ENCODE peak calls at places on chromosomes 4 and X, in seven cellular contexts. S, M, J, P, T, W and C are unnamed samples.

GRCh38 chr4:4614925-4615678 is 73.3 kb upstream of the STX18 start:
- DNase-seq in S (no peak), M (no peak), J (no peak), P (no peak), T (no peak), W (no peak), C (no peak)

GRCh38 chr4:6913350-6913749 is 3.7 kb downstream of the TBC1D14 start:
- DNase-seq in S (no peak), M (no peak), J (no peak), P (no peak), T (no peak), W (no peak), C (no peak)

GRCh38 chr4:66562276-66562806 is 892.1 kb upstream of the EPHA5 start:
- DNase-seq in S (no peak), M (no peak), J (no peak), P (no peak), T (no peak), W (no peak), C (no peak)

GRCh38 chr4:48380583-48381167 is 39.3 kb downstream of the SLAIN2 start:
- DNase-seq in S (no peak), M (no peak), J (no peak), P (no peak), T (no peak), W (no peak), C (no peak)

GRCh38 chrX:51336584-51336983 is 4.0 kb downstream of the NUDT10 start:
- DNase-seq in S (peak; percentile 63), M (peak; percentile 58), J (no peak), P (no peak), T (no peak), W (no peak), C (no peak)

GRCh38 chr4:109701566-109702399 is 1.5 kb downstream of the CASP6 start:
- DNase-seq in S (no peak), M (peak; percentile 73), J (no peak), P (no peak), T (no peak), W (no peak), C (no peak)

GRCh38 chr4:11198516-11199305 is 230.0 kb downstream of the HS3ST1 start:
- DNase-seq in S (no peak), M (no peak), J (no peak), P (no peak), T (no peak), W (no peak), C (no peak)

GRCh38 chr4:168978001-168978700 is 31.9 kb downstream of the CBR4 start:
- DNase-seq in S (no peak), M (no peak), J (no peak), P (no peak), T (no peak), W (no peak), C (no peak)

GRCh38 chr4:126766266-126766665 is 866.5 kb upstream of the INTU start:
- DNase-seq in S (no peak), M (no peak), J (no peak), P (no peak), T (no peak), W (no peak), C (no peak)

GRCh38 chrX:136214551-136214950 is 36.6 kb downstream of the MAP7D3 start:
- DNase-seq in S (no peak), M (no peak), J (no peak), P (no peak), T (no peak), W (no peak), C (no peak)

DNA sequence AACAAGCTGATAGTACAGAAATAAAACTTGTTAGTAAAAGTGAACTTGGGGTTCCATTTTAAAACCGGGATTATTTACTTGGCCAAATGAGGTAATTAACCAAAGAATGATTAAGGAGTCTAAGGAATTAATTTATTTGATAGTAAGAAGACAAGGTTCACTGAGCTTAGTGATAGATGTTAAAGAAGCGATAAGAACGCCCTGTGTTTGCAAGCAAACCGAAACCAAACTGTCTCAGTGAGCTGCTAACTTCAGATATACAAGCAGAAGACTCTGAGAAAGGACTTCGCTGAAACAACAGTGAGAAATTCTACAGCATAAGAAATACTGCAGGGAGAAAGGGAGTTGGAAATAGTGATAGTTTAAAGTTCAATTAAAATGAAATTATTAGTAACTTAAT is 37.6 kb upstream of the SHISA3 start:
- DNase-seq in S (no peak), M (no peak), J (no peak), P (no peak), T (no peak), W (no peak), C (no peak)
- H3K4me3 ChIP-seq in S (peak overlapping the region; percentile 1), M (peak overlapping the region; percentile 19), J (no peak overlapping the region), P (peak overlapping the region; percentile 30), T (peak overlapping the region; percentile 43), W (no peak overlapping the region), C (no peak overlapping the region)

GRCh38 chrX:153983321-153983729 is 10.8 kb downstream of the TMEM187 start:
- DNase-seq in S (no peak), M (no peak), J (no peak), P (no peak), T (no peak), W (no peak), C (no peak)
- H3K4me1 ChIP-seq in S (no peaks in the 10 kb centered on the region), M (no peaks in the 10 kb centered on the region), J (peaks cover 57% of the 10 kb centered on the region), P (peaks cover 6% of the 10 kb centered on the region), T (peaks cover 41% of the 10 kb centered on the region), W (no peaks in the 10 kb centered on the region), C (peaks cover 9% of the 10 kb centered on the region)

DNA sequence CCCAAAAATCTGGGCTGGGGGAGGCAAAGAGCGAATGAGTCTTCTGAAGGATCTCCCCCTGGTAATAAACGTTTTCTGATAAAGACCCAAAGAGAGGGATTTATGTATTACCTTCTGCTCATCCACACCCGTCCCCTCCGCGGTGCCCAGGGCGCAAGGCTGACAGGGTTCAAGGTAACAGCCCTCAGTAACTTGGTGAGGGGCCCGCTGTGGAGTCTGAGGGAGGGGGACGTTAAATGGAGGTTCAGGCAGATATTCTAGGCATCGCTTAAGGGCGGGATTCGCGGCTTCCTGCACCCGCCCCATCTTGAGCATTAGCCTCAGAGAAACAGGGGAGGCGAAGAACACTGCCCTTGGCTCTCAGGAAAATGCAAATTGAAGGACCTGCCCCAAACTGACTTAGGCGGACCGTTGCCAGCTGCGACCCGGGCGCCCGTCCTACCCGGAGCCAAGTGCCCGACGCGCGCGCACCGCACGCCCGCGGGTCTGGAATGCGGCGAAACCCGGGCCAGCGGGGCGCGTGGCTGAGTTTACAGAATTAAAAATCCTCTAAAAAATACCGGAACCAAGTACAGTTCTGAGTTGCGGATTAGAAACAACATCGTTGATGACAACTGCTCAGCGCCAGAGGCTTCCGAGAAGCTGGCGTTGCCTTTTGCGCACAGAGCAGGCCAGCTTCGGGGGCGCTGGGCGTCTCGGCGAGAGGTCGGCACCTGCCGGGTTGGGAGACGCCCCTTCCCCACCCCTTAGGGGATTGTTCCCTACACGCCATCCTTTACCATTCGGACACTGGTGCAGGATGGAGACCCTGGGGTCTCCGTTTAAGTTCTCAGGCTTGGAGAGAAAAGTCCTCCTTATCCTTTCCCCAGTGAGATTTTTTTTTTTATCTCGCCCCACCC is 2.8 kb downstream of the HELT start:
- DNase-seq in S (no peak), M (peak; percentile 68), J (no peak), P (no peak), T (no peak), W (no peak), C (no peak)
- H3K4me3 ChIP-seq in S (no peak overlapping the region), M (peak overlapping the region; percentile 56), J (no peak overlapping the region), P (peak overlapping the region; percentile 36), T (peak overlapping the region; percentile 21), W (peak overlapping the region; percentile 43), C (peak overlapping the region; percentile 44)

DNA sequence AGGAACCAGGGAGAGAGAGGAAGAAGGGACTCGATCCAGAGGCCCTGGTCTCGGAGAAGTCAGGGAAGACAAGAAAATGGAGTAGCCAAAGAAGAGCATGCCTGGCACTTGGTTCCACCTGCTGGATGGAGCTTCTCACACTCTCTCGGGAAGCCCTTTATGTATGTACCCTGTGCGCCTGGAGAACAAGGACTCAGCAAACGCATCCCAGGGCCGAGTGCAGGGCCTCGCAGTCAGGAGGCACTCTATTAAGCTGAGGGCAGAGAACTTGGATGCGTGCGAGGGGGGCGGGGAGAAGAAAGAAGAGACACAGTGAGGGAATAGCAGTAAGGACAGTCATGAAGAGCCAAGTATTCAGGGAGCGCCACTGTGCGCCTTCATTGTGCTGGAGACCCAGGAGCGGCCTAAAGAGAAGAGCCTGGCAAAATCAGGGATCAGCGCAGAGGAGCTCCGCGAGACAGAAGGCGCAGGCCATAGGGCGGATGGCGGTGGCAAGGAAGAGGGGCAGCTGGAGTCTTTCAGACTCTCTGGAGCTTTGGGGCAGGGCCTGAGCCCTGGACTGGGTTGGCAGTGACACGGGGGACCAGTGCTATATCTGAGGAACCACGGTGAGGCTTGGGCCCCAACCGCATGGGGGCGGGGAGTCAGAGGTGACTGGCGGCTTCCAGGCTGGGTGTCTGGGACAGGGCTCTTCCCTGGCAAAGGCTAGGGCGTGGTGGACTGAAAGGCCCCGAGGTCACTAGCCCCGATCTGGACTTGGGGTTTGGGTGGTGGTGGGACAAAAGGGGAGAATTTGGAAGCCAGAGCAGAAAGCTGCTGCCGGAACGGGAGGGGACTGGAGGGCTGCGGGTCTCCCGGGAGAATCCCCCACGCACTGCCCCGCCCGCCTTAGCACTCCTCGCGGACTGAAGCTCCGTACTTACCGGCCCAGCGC is 1.9 kb upstream of the SEPTIN6 start:
- DNase-seq in S (peak; percentile 17), M (peak; percentile 76), J (no peak), P (no peak), T (no peak), W (no peak), C (no peak)
- H3K4me1 ChIP-seq in S (no peaks in the 10 kb centered on the region), M (peaks cover 3% of the 10 kb centered on the region), J (peaks cover 7% of the 10 kb centered on the region), P (no peaks in the 10 kb centered on the region), T (peaks cover 20% of the 10 kb centered on the region), W (no peaks in the 10 kb centered on the region), C (no peaks in the 10 kb centered on the region)